ENCODE peak calls at places on chromosomes 3 and 15, in six cellular contexts. E is HTR-8/SVneo, Q is occipital lobe, S is Right ventricle myocardium superior, M is activated gamma-delta T cell treated with Interleukin-2 at 50 U/mL for 16 hours, P is NCI-H1694 treated with DMSO at 0.1 percent for 48 hours. A is an unnamed sample.

GRCh38 chr15:89646416-89647141 is 8.7 kb downstream of the KIF7 start:
- DNase-seq in Q (no peak), S (no peak), E (no peak), M (no peak), P (no peak), A (no peak)

GRCh38 chr3:468172-468571 is 271.6 kb downstream of the CHL1 start:
- DNase-seq in S (no peak), E (no peak), Q (no peak), M (no peak), P (no peak), A (no peak)

GRCh38 chr15:58597943-58598828 is 151.3 kb downstream of the ADAM10 start:
- DNase-seq in E (no peak), M (no peak), S (no peak), Q (no peak), P (no peak), A (no peak)

GRCh38 chr3:135650309-135650708 is 315.2 kb upstream of the PPP2R3A start:
- DNase-seq in S (no peak), E (no peak), M (no peak), P (no peak), Q (no peak), A (no peak)

GRCh38 chr3:61808526-61808925 is 247.2 kb downstream of the PTPRG start:
- DNase-seq in E (no peak), S (peak), P (no peak), M (no peak), Q (no peak), A (no peak)

GRCh38 chr3:2247831-2248230 is 149.2 kb downstream of the CNTN4 start:
- DNase-seq in M (no peak), S (no peak), Q (no peak), E (no peak), P (no peak), A (no peak)

GRCh38 chr3:26623409-26624208 is 1.0 kb downstream of the LRRC3B start:
- DNase-seq in P (no peak), M (no peak), S (no peak), E (no peak), Q (no peak), A (no peak)

GRCh38 chr15:30922469-30923311 is 19.0 kb downstream of the FAN1 start:
- DNase-seq in S (no peak), M (no peak), P (no peak), E (no peak), Q (peak), A (no peak)

GRCh38 chr15:89998141-89998661 is 2.9 kb upstream of the ZNF710 start:
- DNase-seq in Q (no peak), E (peak), P (no peak), S (no peak), M (no peak), A (no peak)

GRCh38 chr15:80162059-80162554 is 9.3 kb downstream of the FAH start:
- DNase-seq in S (no peak), P (no peak), M (no peak), Q (no peak), E (no peak), A (no peak)

GRCh38 chr15:88725305-88726220 is 77.7 kb upstream of the ACAN start:
- DNase-seq in S (no peak), E (no peak), M (no peak), Q (no peak), P (no peak), A (no peak)

GRCh38 chr3:114519415-114519814 is 225.6 kb downstream of the TIGIT start:
- DNase-seq in M (no peak), Q (no peak), E (no peak), P (no peak), S (no peak), A (no peak)

GRCh38 chr3:159732172-159733111 is 256.2 kb upstream of the IL12A start:
- DNase-seq in Q (no peak), M (no peak), E (no peak), S (no peak), P (no peak), A (no peak)

GRCh38 chr15:98790270-98790669 is 141.9 kb downstream of the IGF1R start:
- DNase-seq in S (no peak), P (no peak), E (no peak), M (no peak), Q (no peak), A (no peak)

GRCh38 chr3:94099311-94099710 is 36.5 kb downstream of the NSUN3 start:
- DNase-seq in P (no peak), M (no peak), Q (no peak), E (no peak), S (no peak), A (no peak)

GRCh38 chr15:83287541-83288027 is 3.1 kb upstream of the BNC1 start:
- DNase-seq in S (no peak), P (no peak), M (no peak), E (peak), Q (no peak), A (no peak)

GRCh38 chr15:69490356-69491050 is 37.9 kb downstream of the RPLP1 start:
- DNase-seq in M (no peak), Q (no peak), P (no peak), S (no peak), E (no peak), A (no peak)

GRCh38 chr3:64187065-64187959 is 38.0 kb downstream of the PRICKLE2 start:
- DNase-seq in M (no peak), P (peak), E (peak), S (peak), Q (peak), A (no peak)

GRCh38 chr3:169664034-169664820 is 715 bp upstream of the MECOM start:
- DNase-seq in E (no peak), S (peak), M (no peak), P (no peak), Q (no peak), A (no peak)

GRCh38 chr15:52294881-52295420 is 653 bp downstream of the MYO5C start:
- DNase-seq in Q (no peak), E (no peak), P (no peak), S (no peak), M (no peak), A (no peak)

GRCh38 chr15:95822946-95823345 is 507.6 kb upstream of the NR2F2 start:
- DNase-seq in Q (no peak), P (no peak), S (no peak), M (no peak), E (no peak), A (no peak)

GRCh38 chr3:97958396-97958795 is 13.8 kb downstream of the RIOX2 start:
- DNase-seq in E (no peak), S (no peak), Q (no peak), M (no peak), P (no peak), A (no peak)

GRCh38 chr15:34101366-34102174 is at the start of the genes EMC7 and PGBD4:
- DNase-seq in P (peak), E (peak), S (peak), M (peak), Q (peak), A (peak)

GRCh38 chr3:48297111-48297810 is 36.2 kb downstream of the SPINK8 start:
- DNase-seq in S (no peak), M (no peak), E (no peak), P (no peak), Q (no peak), A (no peak)

GRCh38 chr15:50182233-50183013 is 427 bp downstream of the SLC27A2 start:
- DNase-seq in M (peak), Q (no peak), S (no peak), E (peak), P (no peak), A (peak)

GRCh38 chr15:48778338-48778730 is 32.5 kb downstream of the CEP152 start:
- DNase-seq in S (no peak), M (no peak), Q (no peak), E (no peak), P (no peak), A (no peak)

A was measured in activated effector memory CD4-positive, alpha-beta T cell treated with Interleukin-2 at 50 U/mL for 16 hours.